ENCODE peak calls at places on chromosomes 5 and 9, in seven cellular contexts. H, G, J, M, B, U and P are unnamed samples.

GRCh38 chr9:120775859-120776258 is 17.4 kb downstream of the FBXW2 start:
- DNase-seq in M (no peak), G (no peak), B (no peak), U (no peak), H (no peak), J (no peak), P (no peak)

GRCh38 chr9:138069731-138070456 is 192.3 kb downstream of the CACNA1B start:
- DNase-seq in H (no peak), M (no peak), U (no peak), J (no peak), B (peak; percentile 30), G (no peak), P (no peak)

GRCh38 chr9:79687131-79687447 is 115.3 kb downstream of the TLE4 start:
- DNase-seq in G (no peak), B (no peak), U (peak; percentile 23), M (no peak), H (no peak), J (no peak), P (no peak)

GRCh38 chr9:87703636-87704276 is 22.2 kb upstream of the CTSL start:
- DNase-seq in M (no peak), H (no peak), U (no peak), B (no peak), J (no peak), G (no peak), P (no peak)

GRCh38 chr5:15620501-15620900 is 120.5 kb downstream of the FBXL7 start:
- DNase-seq in U (peak; percentile 87), J (no peak), G (no peak), M (no peak), B (no peak), H (peak; percentile 79), P (no peak)

GRCh38 chr5:1907616-1908015 is 24.9 kb upstream of the IRX4 start:
- DNase-seq in U (no peak), G (no peak), H (no peak), J (no peak), B (peak; percentile 37), M (no peak), P (no peak)

GRCh38 chr9:120714846-120715231 is 569 bp upstream of the MEGF9 start:
- DNase-seq in M (peak; percentile 3), U (no peak), G (no peak), H (no peak), B (no peak), J (no peak), P (no peak)

GRCh38 chr5:131163315-131164119 is 1.5 kb downstream of the HINT1 start:
- DNase-seq in U (peak; percentile 23), J (no peak), G (peak; percentile 40), M (peak; percentile 67), B (no peak), H (peak; percentile 50), P (no peak)

GRCh38 chr5:142955628-142956027 is 185.5 kb downstream of the ARHGAP26 start:
- DNase-seq in M (no peak), J (no peak), H (no peak), U (no peak), G (no peak), B (no peak), P (no peak)

GRCh38 chr5:80565330-80565729 is 4.8 kb downstream of the ANKRD34B start:
- DNase-seq in B (no peak), U (no peak), H (no peak), J (no peak), M (no peak), G (no peak), P (no peak)